ENCODE peak calls at places on chromosomes 7 and 10, in four cellular contexts. G, H, I and P are unnamed samples.

GRCh38 chr7:37986780-37987380 is 66.4 kb downstream of the EPDR1 start:
- DNase-seq in G (peak), H (no peak), I (no peak), P (no peak)

GRCh38 chr10:96380821-96381220 is 22.0 kb upstream of the OPALIN start:
- DNase-seq in G (peak), H (no peak), I (no peak), P (no peak)

GRCh38 chr7:1767524-1767923 is 97.4 kb downstream of the ELFN1 start:
- DNase-seq in G (no peak), H (no peak), I (peak), P (no peak)

GRCh38 chr7:29463504-29464158 is 100.0 kb upstream of the PRR15 start:
- DNase-seq in G (no peak), H (no peak), I (no peak), P (no peak)

GRCh38 chr7:155729847-155730246 is 82.4 kb downstream of the SHH start:
- DNase-seq in G (peak), H (no peak), I (no peak), P (no peak)

GRCh38 chr10:49151025-49151445 is 17.2 kb upstream of the FAM170B start:
- DNase-seq in G (no peak), H (no peak), I (no peak), P (no peak)

GRCh38 chr7:79820387-79820786 is 314.2 kb upstream of the GNAI1 start:
- DNase-seq in G (peak), H (no peak), I (no peak), P (no peak)

GRCh38 chr7:104967595-104967994 is 46.4 kb upstream of the KMT2E start:
- DNase-seq in G (peak), H (no peak), I (no peak), P (no peak)

GRCh38 chr7:31890198-31890597 is 180.0 kb downstream of the PDE1C start:
- DNase-seq in G (no peak), H (no peak), I (no peak), P (no peak)

GRCh38 chr7:50396856-50397255 is 53.3 kb downstream of the FIGNL1 start:
- DNase-seq in G (no peak), H (no peak), I (no peak), P (no peak)

GRCh38 chr10:73229567-73229966 is 17.5 kb downstream of the DNAJC9 start:
- DNase-seq in G (no peak), H (no peak), I (no peak), P (no peak)

GRCh38 chr10:73131295-73131694 is 21.0 kb downstream of the NUDT13 start:
- DNase-seq in G (no peak), H (no peak), I (no peak), P (no peak)

GRCh38 chr7:24395512-24395911 is 111.5 kb downstream of the NPY start:
- DNase-seq in G (no peak), H (no peak), I (peak), P (no peak)

GRCh38 chr10:126264089-126265018 is 123.9 kb downstream of the ADAM12 start:
- DNase-seq in G (no peak), H (no peak), I (no peak), P (no peak)

GRCh38 chr10:32795598-32796183 is 162.3 kb downstream of the ITGB1 start:
- DNase-seq in G (peak), H (no peak), I (no peak), P (no peak)

GRCh38 chr7:140656548-140657515 is 15.9 kb upstream of the ADCK2 start:
- DNase-seq in G (no peak), H (peak), I (no peak), P (no peak)